ENCODE peak calls at places on chromosomes 3 and 15, in eight cellular contexts. M is HCEC 1CT; P is stimulated activated CD8-positive, alpha-beta memory T cell treated with anti-CD3 and anti-CD28 coated beads, Interleukin-12 subunit alpha, Interleukin-12 subunit beta, amount 100 ng/mL, for 1 hour; X is NCI-H1694; Q is thoracic aorta; L is T-helper 1 cell; K is GM04504; E is choroid plexus epithelial cell. O is an unnamed sample.

GRCh38 chr3:143081844-143082778 is 37.5 kb upstream of the CHST2 start:
- DNase-seq in M (no peak), P (no peak), X (no peak), Q (no peak), L (no peak), K (no peak), E (no peak), O (no peak)

GRCh38 chr3:182115328-182116045 is 403.8 kb downstream of the SOX2 start:
- DNase-seq in M (no peak), P (no peak), X (no peak), Q (no peak), L (no peak), K (no peak), E (peak; percentile 2), O (peak; percentile 60)

GRCh38 chr15:44584162-44584749 is 47.3 kb downstream of the EIF3J start:
- DNase-seq in M (peak; percentile 34), P (peak; percentile 23), X (peak; percentile 2), Q (no peak), L (peak; percentile 37), K (no peak), E (peak; percentile 37), O (no peak)

GRCh38 chr3:48474619-48475018 is 28.1 kb downstream of the ATRIP start:
- DNase-seq in M (no peak), P (no peak), X (no peak), Q (no peak), L (no peak), K (no peak), E (peak; percentile 18), O (no peak)

GRCh38 chr3:17433866-17434265 is 308.6 kb downstream of the TBC1D5 start:
- DNase-seq in M (no peak), P (no peak), X (no peak), Q (no peak), L (no peak), K (no peak), E (no peak), O (no peak)

GRCh38 chr15:26624128-26624527 is 148.7 kb downstream of the GABRB3 start:
- DNase-seq in M (no peak), P (no peak), X (no peak), Q (no peak), L (no peak), K (no peak), E (no peak), O (no peak)

GRCh38 chr15:99305761-99306505 is 54.7 kb downstream of the LRRC28 start:
- DNase-seq in M (peak; percentile 81), P (no peak), X (peak; percentile 28), Q (peak; percentile 33), L (no peak), K (no peak), E (peak; percentile 88), O (peak; percentile 79)

GRCh38 chr3:129732200-129732876 is 125.9 kb upstream of the PLXND1 start:
- DNase-seq in M (no peak), P (no peak), X (no peak), Q (no peak), L (no peak), K (no peak), E (no peak), O (no peak)

GRCh38 chr3:6147883-6148282 is 713.0 kb upstream of the GRM7 start:
- DNase-seq in M (no peak), P (no peak), X (no peak), Q (no peak), L (no peak), K (no peak), E (no peak), O (no peak)

GRCh38 chr15:63040509-63040908 is 2.0 kb upstream of the TPM1 start:
- DNase-seq in M (no peak), P (no peak), X (no peak), Q (no peak), L (no peak), K (no peak), E (no peak), O (no peak)

GRCh38 chr3:140022061-140022781 is 87.2 kb downstream of the CLSTN2 start:
- DNase-seq in M (no peak), P (no peak), X (no peak), Q (no peak), L (no peak), K (no peak), E (peak; percentile 30), O (peak; percentile 23)

GRCh38 chr15:70397816-70398215 is 300.1 kb upstream of the TLE3 start:
- DNase-seq in M (no peak), P (no peak), X (no peak), Q (no peak), L (no peak), K (no peak), E (no peak), O (no peak)

GRCh38 chr3:55486101-55486856 is 827 bp downstream of the WNT5A start:
- DNase-seq in M (peak; percentile 57), P (no peak), X (no peak), Q (no peak), L (no peak), K (no peak), E (peak; percentile 86), O (no peak)

GRCh38 chr15:91807122-91807521 is 46.4 kb upstream of the SLCO3A1 start:
- DNase-seq in M (no peak), P (no peak), X (no peak), Q (no peak), L (no peak), K (no peak), E (no peak), O (no peak)